ENCODE peak calls at places on chromosome 20, in five cellular contexts. C is choroid plexus epithelial cell, B is heart left ventricle, N is AG09309, T is HCT116. V is an unnamed sample.

GRCh38 chr20:31606928-31607639 is 2.0 kb downstream of the ID1 start:
- DNase-seq in C (peak), B (peak), N (no peak), T (peak), V (no peak)

GRCh38 chr20:38278150-38278549 is 17.6 kb upstream of the KIAA1755 start:
- DNase-seq in C (peak), B (no peak), N (no peak), T (no peak), V (no peak)

GRCh38 chr20:38842558-38842981 is 37.1 kb downstream of the PPP1R16B start:
- DNase-seq in C (no peak), B (no peak), N (no peak), T (no peak), V (no peak)

GRCh38 chr20:12698817-12699216 is 310.0 kb upstream of the SPTLC3 start:
- DNase-seq in C (no peak), B (no peak), N (no peak), T (no peak), V (no peak)

GRCh38 chr20:21272279-21272678 is 30.9 kb upstream of the XRN2 start:
- DNase-seq in C (peak), B (no peak), N (no peak), T (no peak), V (no peak)

GRCh38 chr20:3749689-3750639 is 17.5 kb downstream of the HSPA12B start:
- DNase-seq in C (no peak), B (no peak), N (no peak), T (no peak), V (no peak)

GRCh38 chr20:19889011-19889953 is 127.9 kb upstream of the NAA20 start:
- DNase-seq in C (peak), B (peak), N (peak), T (no peak), V (peak)

GRCh38 chr20:36773123-36773547 is 428 bp downstream of the DSN1 start:
- DNase-seq in C (peak), B (no peak), N (no peak), T (no peak), V (no peak)

GRCh38 chr20:37680420-37680819 is 13.4 kb upstream of the CTNNBL1 start:
- DNase-seq in C (peak), B (no peak), N (no peak), T (no peak), V (no peak)

GRCh38 chr20:37538003-37538402 is 10.3 kb upstream of the BLCAP start:
- DNase-seq in C (peak), B (peak), N (no peak), T (no peak), V (no peak)

GRCh38 chr20:16574656-16575355 is 1.6 kb upstream of the KIF16B start:
- DNase-seq in C (peak), B (peak), N (no peak), T (peak), V (peak)

GRCh38 chr20:41355598-41356203 is 10.9 kb downstream of the EMILIN3 start:
- DNase-seq in C (no peak), B (no peak), N (no peak), T (no peak), V (no peak)

GRCh38 chr20:44566018-44566417 is 16.4 kb upstream of the PKIG start:
- DNase-seq in C (no peak), B (no peak), N (peak), T (no peak), V (peak)

GRCh38 chr20:18276821-18277220 is 11.5 kb upstream of the ZNF133 start:
- DNase-seq in C (peak), B (peak), N (peak), T (peak), V (no peak)

GRCh38 chr20:58420798-58421496 is 31.9 kb downstream of the VAPB start:
- DNase-seq in C (peak), B (no peak), N (peak), T (peak), V (peak)

GRCh38 chr20:57526067-57526884 is 1.3 kb upstream of the CTCFL start:
- DNase-seq in C (no peak), B (no peak), N (no peak), T (peak), V (no peak)

GRCh38 chr20:45611054-45611453 is 18.5 kb upstream of the WFDC10A start:
- DNase-seq in C (peak), B (no peak), N (peak), T (peak), V (peak)

GRCh38 chr20:32968833-32969241 is 35.4 kb downstream of the SUN5 start:
- DNase-seq in C (no peak), B (no peak), N (no peak), T (no peak), V (no peak)

GRCh38 chr20:41245086-41245707 is 72.3 kb downstream of the ZHX3 start:
- DNase-seq in C (peak), B (peak), N (no peak), T (no peak), V (no peak)

GRCh38 chr20:14633507-14633906 is 296.1 kb upstream of the FLRT3 start:
- DNase-seq in C (no peak), B (no peak), N (no peak), T (no peak), V (no peak)

GRCh38 chr20:22604815-22605214 is 20.4 kb upstream of the FOXA2 start:
- DNase-seq in C (no peak), B (no peak), N (no peak), T (no peak), V (no peak)

GRCh38 chr20:19249515-19249914 is 37.1 kb downstream of the SLC24A3 start:
- DNase-seq in C (peak), B (no peak), N (no peak), T (no peak), V (no peak)

GRCh38 chr20:32356935-32357868 is 929 bp upstream of the ASXL1 start:
- DNase-seq in C (peak), B (no peak), N (no peak), T (peak), V (no peak)

GRCh38 chr20:17556842-17557674 is 12.8 kb upstream of the DSTN start:
- DNase-seq in C (no peak), B (peak), N (no peak), T (no peak), V (no peak)

GRCh38 chr20:38321959-38322598 is 18.1 kb downstream of the BPI start:
- DNase-seq in C (peak), B (peak), N (peak), T (peak), V (no peak)

GRCh38 chr20:3510110-3510509 is 39.3 kb downstream of the ATRN start:
- DNase-seq in C (no peak), B (no peak), N (no peak), T (no peak), V (no peak)

GRCh38 chr20:1622450-1622849 is 2.6 kb upstream of the SIRPB1 start:
- DNase-seq in C (no peak), B (no peak), N (no peak), T (no peak), V (no peak)

GRCh38 chr20:59579404-59580207 is 24.7 kb upstream of the PHACTR3 start:
- DNase-seq in C (no peak), B (no peak), N (no peak), T (no peak), V (no peak)

GRCh38 chr20:3661060-3661820 is 2.0 kb downstream of the GFRA4 start:
- DNase-seq in C (no peak), B (no peak), N (no peak), T (no peak), V (no peak)

GRCh38 chr20:23244207-23244915 is 106.2 kb upstream of the NXT1 start:
- DNase-seq in C (no peak), B (peak), N (no peak), T (no peak), V (no peak)

GRCh38 chr20:8152183-8152582 is 20.1 kb downstream of the PLCB1 start:
- DNase-seq in C (peak), B (no peak), N (peak), T (no peak), V (no peak)

DNA sequence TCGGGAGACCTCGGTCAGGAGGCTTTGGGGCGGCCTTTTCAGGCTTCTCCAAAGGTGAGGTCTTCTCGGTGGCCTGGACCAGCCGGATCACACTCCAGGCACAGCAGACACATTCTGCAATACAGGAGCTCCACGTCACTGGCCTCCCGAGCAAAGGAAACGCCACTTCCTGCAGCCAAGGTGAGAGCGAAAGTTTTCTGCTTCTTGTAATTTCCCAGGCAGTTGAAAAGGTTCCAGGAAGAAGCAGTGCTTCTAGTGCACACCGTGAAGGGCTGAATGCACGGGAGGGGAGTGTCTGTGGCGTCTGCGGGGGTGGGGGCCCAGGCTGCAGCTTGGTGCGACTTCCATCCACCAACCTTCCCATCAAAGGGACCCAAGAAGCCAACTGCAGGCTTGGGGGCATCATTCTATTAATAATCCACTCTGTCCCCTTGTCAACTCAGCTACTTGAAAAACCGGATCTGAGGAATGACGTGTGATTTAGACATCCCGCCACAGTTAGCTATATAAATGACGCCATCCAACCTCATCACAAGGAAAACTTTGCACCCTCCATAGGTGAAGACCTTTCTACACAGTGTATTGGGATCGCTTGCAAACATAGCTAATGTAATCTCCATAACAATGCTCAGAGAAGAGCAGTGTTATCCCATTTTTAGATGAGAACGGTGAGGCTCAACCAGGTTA is 61.1 kb downstream of the NFATC2 start:
- DNase-seq in C (no peak), B (no peak), N (no peak), T (no peak), V (no peak)
- H3K4me3 ChIP-seq in C (no peak), B (no peak), N (no peak), T (no peak), V (no peak)

DNA sequence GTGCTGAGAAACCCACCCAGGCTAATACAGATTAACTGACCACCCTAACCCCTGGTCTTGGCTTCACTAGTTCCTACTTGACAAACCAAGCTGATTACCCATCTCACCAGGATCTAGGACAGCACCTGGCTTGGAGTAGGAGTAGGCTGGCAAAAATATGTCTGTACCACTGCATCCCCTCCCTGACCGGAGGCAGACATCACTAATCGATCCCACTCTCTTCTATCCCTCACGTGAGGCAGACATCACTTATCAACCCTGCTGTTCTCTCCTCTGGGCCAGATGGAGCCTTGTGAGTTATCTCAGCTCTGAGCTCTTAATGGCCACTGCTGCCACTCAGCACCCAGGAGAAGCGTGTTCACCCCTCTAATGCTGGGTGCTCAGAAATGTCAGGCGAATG is 324.3 kb downstream of the CDH4 start:
- DNase-seq in C (no peak), B (no peak), N (no peak), T (no peak), V (no peak)
- TF ChIP-seq CTCF in C (no peak), B (no peak), N (no peak), T (no peak), V (no peak)

DNA sequence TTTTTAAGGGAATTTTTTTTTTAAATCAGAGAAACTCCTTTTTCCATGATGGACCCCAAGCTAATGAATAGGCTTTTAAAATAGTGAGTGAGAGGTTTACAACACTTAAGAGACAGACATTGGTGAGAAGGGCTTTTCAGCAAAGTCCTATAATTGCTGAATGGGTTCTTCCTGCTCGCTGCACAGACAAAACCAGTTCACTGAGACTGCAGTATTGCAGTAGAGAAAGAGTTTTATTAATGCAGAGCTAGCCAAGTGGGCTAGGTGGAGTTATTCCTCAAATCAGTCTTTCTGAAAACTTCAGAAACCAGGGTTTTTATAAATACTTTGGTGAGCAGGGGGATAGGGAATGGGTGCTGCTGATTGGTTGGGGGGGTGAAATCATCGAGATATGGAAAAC is 3.2 kb upstream of the SLC2A10 start:
- DNase-seq in C (no peak), B (no peak), N (no peak), T (no peak), V (no peak)
- H3K4me3 ChIP-seq in C (no peak), B (no peak), N (no peak), T (no peak), V (no peak)

GRCh38 chr20:35172434-35172806 is 548 bp downstream of the PROCR start:
- DNase-seq in C (no peak), B (no peak), N (no peak), T (no peak), V (no peak)
- TF ChIP-seq CTCF in C (no peak), B (no peak), N (no peak), T (no peak), V (no peak)

DNA sequence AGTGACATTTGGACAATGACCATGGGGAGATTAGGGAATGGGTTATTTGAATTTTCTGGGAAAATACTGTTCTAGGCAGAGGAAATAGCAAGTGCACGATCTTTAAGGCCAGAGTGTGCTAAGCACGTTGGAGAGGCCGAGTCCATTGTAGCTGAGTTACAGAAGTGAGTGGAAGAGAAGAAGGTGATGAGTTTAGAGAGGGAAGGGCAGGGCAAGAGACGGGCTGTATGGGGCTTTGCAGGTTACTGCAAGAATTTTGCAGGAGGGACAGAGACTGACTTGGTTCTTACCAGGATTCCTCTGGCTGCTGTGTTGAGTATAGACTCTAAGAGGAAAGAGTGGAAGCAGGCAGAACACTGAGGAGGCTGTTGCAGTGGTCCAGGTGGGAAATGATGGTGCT is 1.1 kb upstream of the NCOA3 start:
- DNase-seq in C (no peak), B (no peak), N (no peak), T (no peak), V (no peak)
- H3K4me3 ChIP-seq in C (no peak), B (no peak), N (no peak), T (peak), V (no peak)

DNA sequence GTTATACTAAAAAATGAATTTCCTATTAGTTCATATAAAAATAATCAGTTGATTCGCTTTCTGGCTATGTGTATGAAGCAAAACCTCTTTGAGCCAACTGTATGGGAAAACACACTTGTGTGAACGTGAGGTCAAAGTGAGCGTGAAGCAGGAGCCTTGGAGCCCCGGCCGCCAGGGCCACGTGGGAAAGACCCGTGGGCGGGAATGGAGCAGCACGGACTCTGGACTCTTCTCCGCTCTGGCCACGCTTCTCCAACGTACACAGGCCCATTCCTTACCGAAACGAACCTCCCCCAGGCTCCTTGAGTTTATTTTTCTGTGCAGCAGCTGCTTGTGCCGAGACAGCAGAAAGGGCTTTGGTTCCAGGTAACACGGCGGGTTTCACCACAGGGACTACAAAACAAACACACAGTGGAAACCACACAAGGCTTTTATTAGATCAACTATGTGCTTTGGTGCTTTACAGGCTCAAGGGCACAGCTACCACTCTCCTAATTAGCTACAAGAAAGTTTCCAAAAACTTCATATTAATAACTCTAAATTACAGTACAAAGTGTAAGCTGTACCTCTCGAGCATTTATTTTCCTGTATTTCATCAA is 62.7 kb downstream of the TAF4 start:
- DNase-seq in C (peak), B (no peak), N (no peak), T (no peak), V (no peak)
- TF ChIP-seq CTCF in C (no peak), B (no peak), N (no peak), T (no peak), V (no peak)

V was measured in BJ.